ENCODE peak calls at places on chromosome 15, in seven cellular contexts. I is stimulated activated CD4-positive, alpha-beta T cell treated with anti-CD3 and anti-CD28 coated beads, Interleukin-15, amount 100 ng/mL, for 48 hours; Z is foreskin fibroblast; J is NCI-H524; E is RKO; W is bronchial epithelial cell; V is NCI-H460. S is an unnamed sample.

GRCh38 chr15:53716909-53717878 is 42.3 kb downstream of the WDR72 start:
- DNase-seq in I (no peak), Z (no peak), J (peak), E (peak), W (peak), V (peak), S (no peak)

GRCh38 chr15:84552896-84553295 is 47.9 kb upstream of the ZSCAN2 start:
- DNase-seq in I (no peak), Z (no peak), J (no peak), E (no peak), W (no peak), V (no peak), S (no peak)

GRCh38 chr15:96160269-96160668 is 170.2 kb upstream of the NR2F2 start:
- DNase-seq in I (no peak), Z (peak), J (no peak), E (no peak), W (no peak), V (no peak), S (no peak)

GRCh38 chr15:76012021-76012551 is at the start of gene NRG4:
- DNase-seq in I (no peak), Z (peak), J (no peak), E (no peak), W (peak), V (peak), S (no peak)

GRCh38 chr15:71515375-71516186 is 294.8 kb upstream of the NR2E3 start:
- DNase-seq in I (no peak), Z (no peak), J (no peak), E (no peak), W (no peak), V (no peak), S (no peak)

GRCh38 chr15:48309740-48310139 is 21.5 kb upstream of the DUT start:
- DNase-seq in I (no peak), Z (no peak), J (no peak), E (no peak), W (peak), V (no peak), S (no peak)

GRCh38 chr15:63083541-63083940 is 38.1 kb upstream of the LACTB start:
- DNase-seq in I (no peak), Z (no peak), J (no peak), E (no peak), W (no peak), V (no peak), S (no peak)

GRCh38 chr15:90680371-90680935 is 36.7 kb upstream of the BLM start:
- DNase-seq in I (no peak), Z (peak), J (no peak), E (peak), W (peak), V (no peak), S (no peak)

GRCh38 chr15:62066663-62067447 is at the start of gene C2CD4A:
- DNase-seq in I (no peak), Z (peak), J (peak), E (peak), W (peak), V (no peak), S (peak)

GRCh38 chr15:45429974-45430792 is 51.8 kb upstream of the GATM start:
- DNase-seq in I (peak), Z (peak), J (no peak), E (peak), W (no peak), V (peak), S (peak)

GRCh38 chr15:47965297-47965696 is 155.5 kb upstream of the SLC24A5 start:
- DNase-seq in I (no peak), Z (no peak), J (no peak), E (no peak), W (no peak), V (no peak), S (no peak)

GRCh38 chr15:89812126-89812846 is 2.4 kb downstream of the ANPEP start:
- DNase-seq in I (no peak), Z (peak), J (no peak), E (no peak), W (no peak), V (no peak), S (peak)

GRCh38 chr15:50049871-50050270 is 69.2 kb downstream of the ATP8B4 start:
- DNase-seq in I (no peak), Z (peak), J (no peak), E (no peak), W (no peak), V (no peak), S (no peak)

GRCh38 chr15:56244237-56244810 is 645 bp upstream of the RFX7 start:
- DNase-seq in I (peak), Z (peak), J (peak), E (peak), W (peak), V (peak), S (no peak)

GRCh38 chr15:57218826-57219576 is 157.3 kb upstream of the CGNL1 start:
- DNase-seq in I (no peak), Z (peak), J (peak), E (no peak), W (peak), V (no peak), S (no peak)

GRCh38 chr15:42033214-42033873 is 12.5 kb upstream of the PLA2G4E start:
- DNase-seq in I (no peak), Z (no peak), J (no peak), E (no peak), W (no peak), V (no peak), S (peak)

GRCh38 chr15:68055224-68055705 is 1.1 kb downstream of the PIAS1 start:
- DNase-seq in I (peak), Z (peak), J (peak), E (peak), W (peak), V (no peak), S (no peak)

GRCh38 chr15:69885182-69886041 is 212.3 kb downstream of the TLE3 start:
- DNase-seq in I (no peak), Z (no peak), J (no peak), E (no peak), W (no peak), V (no peak), S (no peak)

GRCh38 chr15:56587686-56588085 is 122.7 kb upstream of the MNS1 start:
- DNase-seq in I (no peak), Z (peak), J (no peak), E (no peak), W (no peak), V (no peak), S (no peak)

GRCh38 chr15:44541282-44541958 is 4.5 kb downstream of the EIF3J start:
- DNase-seq in I (no peak), Z (peak), J (no peak), E (peak), W (peak), V (no peak), S (no peak)

GRCh38 chr15:101723161-101723873 is 956 bp downstream of the TARS3 start:
- DNase-seq in I (peak), Z (peak), J (no peak), E (peak), W (peak), V (no peak), S (no peak)

GRCh38 chr15:96326551-96327154 is 3.8 kb upstream of the NR2F2 start:
- DNase-seq in I (no peak), Z (peak), J (no peak), E (no peak), W (no peak), V (no peak), S (no peak)

GRCh38 chr15:20348291-20348899 is 193.2 kb downstream of the GOLGA6L6 start:
- DNase-seq in I (no peak), Z (no peak), J (no peak), E (no peak), W (no peak), V (no peak), S (no peak)

GRCh38 chr15:78016860-78017259 is 60.7 kb downstream of the TBC1D2B start:
- DNase-seq in I (no peak), Z (no peak), J (no peak), E (no peak), W (no peak), V (no peak), S (no peak)

S was measured in mesenteric fat pad.